ENCODE peak calls at places on chromosomes 3 and 15, in six cellular contexts. L, X, V, R, H and F are unnamed samples.

GRCh38 chr3:194089357-194090177 is 46.4 kb upstream of the HES1 start:
- DNase-seq in L (peak; percentile 15), X (peak; percentile 92), V (peak; percentile 92), R (peak; percentile 96), H (peak; percentile 87), F (peak; percentile 85)

GRCh38 chr3:61601831-61602230 is 40.5 kb downstream of the PTPRG start:
- DNase-seq in L (no peak), X (no peak), V (no peak), R (no peak), H (no peak), F (peak; percentile 39)

GRCh38 chr3:23712656-23713559 is 92.8 kb upstream of the UBE2E1 start:
- DNase-seq in L (no peak), X (peak; percentile 47), V (peak; percentile 65), R (peak; percentile 57), H (no peak), F (peak; percentile 88)

GRCh38 chr15:99909914-99910313 is 176.7 kb upstream of the LYSMD4 start:
- DNase-seq in L (no peak), X (no peak), V (no peak), R (no peak), H (no peak), F (no peak)

GRCh38 chr3:65776494-65776893 is 262.2 kb downstream of the MAGI1 start:
- DNase-seq in L (no peak), X (no peak), V (peak; percentile 69), R (no peak), H (no peak), F (peak; percentile 90)

GRCh38 chr3:3127432-3128010 is 781 bp downstream of the TRNT1 start:
- DNase-seq in L (peak; percentile 13), X (no peak), V (no peak), R (no peak), H (no peak), F (no peak)

GRCh38 chr3:172675371-172676193 is 35.3 kb downstream of the NCEH1 start:
- DNase-seq in L (no peak), X (no peak), V (peak; percentile 29), R (no peak), H (no peak), F (peak; percentile 29)

GRCh38 chr3:48157950-48158376 is 30.3 kb downstream of the CDC25A start:
- DNase-seq in L (peak; percentile 31), X (peak; percentile 22), V (peak; percentile 54), R (no peak), H (peak; percentile 70), F (peak; percentile 57)

GRCh38 chr15:69631978-69632377 is 179.4 kb downstream of the RPLP1 start:
- DNase-seq in L (no peak), X (no peak), V (no peak), R (no peak), H (no peak), F (no peak)

GRCh38 chr3:33575313-33575712 is 135.1 kb upstream of the UBP1 start:
- DNase-seq in L (no peak), X (no peak), V (no peak), R (no peak), H (no peak), F (no peak)

GRCh38 chr3:115989927-115990326 is 366.6 kb downstream of the GAP43 start:
- DNase-seq in L (no peak), X (no peak), V (no peak), R (no peak), H (no peak), F (no peak)

GRCh38 chr3:29683306-29683993 is 402.6 kb downstream of the RBMS3 start:
- DNase-seq in L (no peak), X (no peak), V (peak; percentile 10), R (no peak), H (no peak), F (peak; percentile 40)

GRCh38 chr3:38519651-38520050 is 23.5 kb downstream of the EXOG start:
- DNase-seq in L (no peak), X (no peak), V (no peak), R (no peak), H (no peak), F (no peak)

GRCh38 chr3:57434041-57434440 is 110.1 kb downstream of the DNAH12 start:
- DNase-seq in L (no peak), X (no peak), V (no peak), R (peak; percentile 41), H (no peak), F (peak; percentile 6)

GRCh38 chr3:126442099-126442848 is 33.4 kb downstream of the ZXDC start:
- DNase-seq in L (no peak), X (no peak), V (no peak), R (no peak), H (no peak), F (no peak)